ENCODE peak calls at places on chromosomes 16 and 17, in four cellular contexts. F, D, K and A are unnamed samples.

GRCh38 chr16:55406651-55407050 is 72.3 kb upstream of the MMP2 start:
- DNase-seq in F (no peak), D (no peak), K (no peak), A (no peak)

GRCh38 chr16:71352963-71353460 is 5.5 kb upstream of the CALB2 start:
- DNase-seq in D (no peak), F (no peak), K (no peak), A (peak)

GRCh38 chr17:79027274-79027924 is 3.4 kb downstream of the C1QTNF1 start:
- DNase-seq in K (peak), F (no peak), D (no peak), A (no peak)

GRCh38 chr17:39270923-39271322 is 45.2 kb upstream of the STAC2 start:
- DNase-seq in K (no peak), D (peak), F (peak), A (no peak)

GRCh38 chr16:67169011-67169451 is 1.3 kb upstream of the NOL3 start:
- DNase-seq in F (no peak), K (peak), D (no peak), A (no peak)

GRCh38 chr16:1466968-1467521 is 7.8 kb downstream of the CLCN7 start:
- DNase-seq in K (peak), D (no peak), F (peak), A (no peak)

GRCh38 chr17:68731465-68731864 is 130.3 kb upstream of the FAM20A start:
- DNase-seq in F (no peak), D (no peak), K (no peak), A (no peak)

GRCh38 chr16:11510178-11510973 is 76.3 kb downstream of the LITAF start:
- DNase-seq in K (no peak), D (no peak), F (no peak), A (no peak)

GRCh38 chr16:1960665-1961630 is 1.6 kb downstream of the NDUFB10 start:
- DNase-seq in K (no peak), D (no peak), F (peak), A (no peak)

GRCh38 chr17:72021417-72022041 is 99.3 kb upstream of the SOX9 start:
- DNase-seq in D (no peak), K (no peak), F (no peak), A (no peak)

GRCh38 chr16:56363781-56364565 is 61.4 kb downstream of the AMFR start:
- DNase-seq in D (no peak), K (no peak), F (no peak), A (peak)

GRCh38 chr16:46918905-46919792 is 35.0 kb downstream of the GPT2 start:
- DNase-seq in D (no peak), F (no peak), K (no peak), A (no peak)

GRCh38 chr17:28693866-28694265 is 17.8 kb downstream of the PROCA1 start:
- DNase-seq in F (no peak), K (no peak), D (no peak), A (no peak)

GRCh38 chr17:57577751-57578607 is 167.1 kb downstream of the CCDC182 start:
- DNase-seq in K (peak), F (peak), D (no peak), A (no peak)

GRCh38 chr16:70778901-70779309 is 22.1 kb downstream of the VAC14 start:
- DNase-seq in K (peak), F (peak), D (peak), A (no peak)

GRCh38 chr17:81387235-81388060 is 7.8 kb upstream of the BAHCC1 start:
- DNase-seq in F (peak), D (no peak), K (peak), A (no peak)

GRCh38 chr17:72118588-72119279 is 2.1 kb upstream of the SOX9 start:
- DNase-seq in K (no peak), D (no peak), F (peak), A (no peak)

DNA sequence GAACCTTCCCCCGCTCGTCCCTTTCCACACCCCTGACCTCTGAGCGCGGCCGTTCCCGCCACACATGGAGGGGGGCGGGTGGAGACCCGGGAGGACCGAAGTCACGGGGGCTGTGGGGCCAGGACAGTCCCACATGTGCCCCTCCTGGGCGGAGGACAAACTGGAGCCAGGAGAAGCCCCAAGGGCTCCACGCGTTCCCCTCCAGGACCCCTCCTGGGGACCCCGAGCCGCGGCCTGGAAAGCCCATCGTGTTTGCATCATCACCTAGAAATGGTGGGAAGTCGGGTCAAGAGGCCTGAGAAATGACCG is 607 bp upstream of the ABR start:
- DNase-seq in F (no peak), D (no peak), K (no peak), A (no peak)
- H3K4me3 ChIP-seq in F (peak), D (peak), K (peak), A (peak)

GRCh38 chr17:58917228-58917627 is 161.6 kb downstream of the PPM1E start:
- DNase-seq in F (no peak), D (no peak), K (no peak), A (no peak)

GRCh38 chr17:58918879-58919278 is 163.2 kb downstream of the PPM1E start:
- DNase-seq in K (no peak), D (no peak), F (no peak), A (no peak)

GRCh38 chr17:58913971-58914769 is 158.5 kb downstream of the PPM1E start:
- DNase-seq in D (no peak), K (no peak), F (peak), A (no peak)

GRCh38 chr17:58920773-58921172 is 165.1 kb downstream of the PPM1E start:
- DNase-seq in F (no peak), K (no peak), D (no peak), A (no peak)

DNA sequence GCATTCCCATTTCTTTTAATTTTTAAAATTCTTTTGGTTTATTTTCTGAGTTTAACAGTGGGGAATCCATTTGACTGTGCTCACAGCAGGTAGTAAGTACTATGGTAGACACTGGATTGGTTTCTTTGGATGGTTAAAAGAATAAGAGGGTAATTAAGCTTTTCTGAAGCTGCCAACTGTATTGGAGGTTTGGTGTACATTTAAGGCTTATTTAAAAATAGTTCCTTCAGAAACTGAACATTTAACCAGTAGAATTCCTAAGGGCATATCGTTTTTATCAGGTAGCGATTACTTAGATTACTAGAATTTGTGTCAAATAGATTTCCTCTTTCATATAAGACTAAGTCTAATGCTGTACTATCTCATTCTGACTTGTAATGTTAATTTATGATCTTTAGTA is 162.4 kb downstream of the PPM1E start:
- DNase-seq in F (no peak), K (no peak), D (no peak), A (no peak)
- H3K4me3 ChIP-seq in F (no peak), K (no peak), D (no peak), A (no peak)

DNA sequence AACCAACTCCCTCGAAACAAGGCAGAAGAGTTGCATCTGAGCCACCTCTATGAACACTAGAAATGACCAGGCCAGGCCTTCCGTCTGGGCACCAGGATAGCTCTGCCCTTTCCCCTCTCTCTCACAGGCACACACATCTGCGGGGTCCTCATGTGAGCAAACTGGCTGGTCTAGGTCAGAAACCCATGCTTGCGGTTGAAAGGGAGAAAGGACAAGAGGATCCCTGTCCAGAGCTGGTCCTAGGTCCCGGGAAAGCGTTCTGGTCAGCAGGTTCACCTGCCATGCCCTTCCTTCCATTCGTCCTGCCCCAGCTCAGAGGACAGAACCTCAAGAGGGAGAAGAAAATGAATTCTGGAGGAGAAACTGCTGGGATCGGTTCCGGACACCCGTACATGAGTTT is 2.7 kb downstream of the MNT start:
- DNase-seq in K (no peak), D (no peak), F (no peak), A (no peak)
- H3K4me3 ChIP-seq in K (no peak), D (peak), F (no peak), A (peak)

GRCh38 chr17:77609553-77610517 is 348.7 kb upstream of the TNRC6C start:
- DNase-seq in F (no peak), K (no peak), D (no peak), A (peak)
- H3K4me3 ChIP-seq in F (no peak), K (peak), D (no peak), A (peak)

GRCh38 chr16:30063278-30063892 is 2.2 kb upstream of the ALDOA start:
- DNase-seq in K (no peak), D (no peak), F (no peak), A (no peak)
- H3K4me3 ChIP-seq in K (peak), D (peak), F (no peak), A (peak)

GRCh38 chr16:57619133-57619605 is 9.3 kb upstream of the ADGRG1 start:
- DNase-seq in D (no peak), K (no peak), F (no peak), A (no peak)
- H3K4me3 ChIP-seq in D (no peak), K (no peak), F (no peak), A (no peak)

GRCh38 chr16:4746215-4746614 is 11.9 kb downstream of the DNAAF8 start:
- DNase-seq in F (no peak), D (no peak), K (no peak), A (no peak)

GRCh38 chr16:4748682-4749411 is 14.5 kb downstream of the DNAAF8 start:
- DNase-seq in D (no peak), K (no peak), F (no peak), A (no peak)

GRCh38 chr16:4746991-4747574 is 12.7 kb downstream of the DNAAF8 start:
- DNase-seq in F (no peak), D (no peak), K (peak), A (no peak)

GRCh38 chr16:4749700-4750257 is 15.4 kb downstream of the DNAAF8 start:
- DNase-seq in F (no peak), D (no peak), K (no peak), A (no peak)

GRCh38 chr16:4747906-4748681 is 13.8 kb downstream of the DNAAF8 start:
- DNase-seq in D (no peak), F (no peak), K (no peak), A (no peak)
- H3K4me3 ChIP-seq in D (no peak), F (no peak), K (no peak), A (no peak)

DNA sequence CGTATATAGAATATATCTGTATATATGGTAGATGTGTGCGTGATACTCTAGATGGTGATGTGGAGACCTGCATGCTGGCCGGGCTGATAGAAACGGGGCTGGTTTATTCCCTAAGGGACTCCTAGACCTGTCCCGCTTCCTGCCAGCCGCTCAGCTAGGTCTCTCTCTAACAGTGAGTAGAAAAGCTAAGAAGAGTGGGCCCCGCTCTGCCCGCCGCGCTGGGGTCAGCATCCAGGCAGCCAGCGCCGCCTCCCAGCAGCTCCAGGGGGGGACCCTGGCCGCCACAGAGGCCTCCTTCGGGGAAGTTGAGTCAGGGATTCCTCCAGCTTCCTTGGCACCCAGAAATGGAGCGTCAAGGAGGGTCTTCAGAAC is 9.4 kb downstream of the CYGB start:
- DNase-seq in D (no peak), K (no peak), F (peak), A (no peak)
- H3K4me3 ChIP-seq in D (no peak), K (no peak), F (no peak), A (no peak)

DNA sequence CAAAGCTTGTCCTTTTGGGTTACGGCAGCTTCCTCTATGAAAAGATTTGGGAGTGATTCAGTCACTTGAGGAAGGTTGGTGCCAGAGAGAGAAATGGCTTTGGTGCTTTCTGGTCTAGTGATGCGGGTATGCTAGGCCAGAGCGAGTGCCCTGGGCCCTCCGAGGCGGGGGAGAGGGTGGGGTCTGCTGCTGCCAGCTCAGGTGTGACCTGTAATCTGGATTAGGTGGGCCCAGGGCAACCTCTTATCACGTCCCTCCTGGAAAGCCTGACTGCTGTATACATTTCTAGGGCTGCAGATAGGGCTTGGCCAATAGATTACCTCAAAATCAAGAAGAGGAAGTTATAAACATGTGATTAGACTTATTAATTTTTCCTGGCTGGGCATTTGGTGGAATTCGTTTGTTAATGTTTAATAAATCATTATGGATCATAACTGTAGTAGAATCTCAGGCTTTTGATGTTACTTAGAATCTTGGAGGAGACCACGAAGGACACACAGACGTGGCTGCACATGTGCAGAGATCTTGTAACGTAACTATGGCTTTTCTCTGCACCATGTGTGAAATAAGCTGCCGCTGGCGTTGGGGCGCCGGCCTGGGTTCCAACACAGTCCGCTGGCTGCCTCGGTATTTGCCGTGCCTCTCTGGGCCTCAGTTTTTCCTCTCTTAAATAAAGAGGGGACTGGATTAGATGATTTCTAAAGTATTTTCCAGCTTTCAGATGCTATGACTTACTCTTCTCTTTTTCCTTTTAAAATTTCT is 1.2 kb downstream of the IRF8 start:
- DNase-seq in F (no peak), K (no peak), D (no peak), A (no peak)
- H3K4me3 ChIP-seq in F (no peak), K (no peak), D (no peak), A (no peak)

GRCh38 chr16:88969361-88969831 is 7.6 kb downstream of the CBFA2T3 start:
- DNase-seq in K (no peak), D (no peak), F (no peak), A (no peak)

GRCh38 chr16:88968589-88969280 is 8.3 kb downstream of the CBFA2T3 start:
- DNase-seq in D (no peak), F (no peak), K (no peak), A (no peak)

GRCh38 chr16:88966986-88967799 is 9.8 kb downstream of the CBFA2T3 start:
- DNase-seq in D (no peak), K (no peak), F (no peak), A (no peak)

GRCh38 chr16:88965826-88966480 is 11.1 kb downstream of the CBFA2T3 start:
- DNase-seq in D (no peak), K (no peak), F (no peak), A (no peak)

DNA sequence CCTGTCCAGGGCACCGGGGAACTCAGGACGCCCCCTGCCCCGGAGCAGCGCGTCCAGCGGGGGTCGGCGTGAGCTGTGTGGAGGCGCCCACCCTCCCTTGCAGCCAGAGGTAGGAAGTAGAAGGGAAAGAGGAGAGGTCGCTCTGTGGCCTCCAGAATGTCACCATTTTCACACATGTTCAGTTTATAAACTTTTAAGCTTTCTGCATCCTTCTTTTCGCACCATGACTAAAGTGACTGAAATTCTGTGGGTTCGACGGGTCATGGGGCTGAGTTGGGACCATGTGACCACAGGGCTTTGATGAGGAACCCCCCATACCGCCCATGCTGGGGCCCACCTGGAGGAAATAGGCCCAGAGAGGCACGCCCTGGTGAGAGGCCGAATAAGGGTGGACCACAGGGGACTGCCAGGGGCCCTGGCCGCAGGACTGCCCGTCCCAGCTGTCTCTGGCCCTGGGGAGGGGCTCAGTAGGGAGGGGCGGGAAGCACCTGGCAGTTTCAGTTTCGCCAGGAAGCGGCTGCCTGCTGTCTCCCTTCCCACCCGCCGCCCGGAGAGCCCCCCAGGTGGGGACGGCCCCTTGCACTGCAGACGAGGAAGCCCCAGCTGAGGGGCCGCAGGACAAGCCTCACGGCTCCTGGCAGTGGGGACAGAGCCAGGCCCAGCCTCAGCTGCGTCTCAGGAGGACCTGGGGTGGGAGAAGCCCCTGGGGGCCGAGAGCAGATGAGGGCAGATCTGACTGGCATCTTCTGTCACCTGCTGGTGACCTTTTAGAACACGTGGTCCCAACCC is 9.0 kb downstream of the CBFA2T3 start:
- DNase-seq in K (no peak), F (no peak), D (no peak), A (no peak)
- H3K4me3 ChIP-seq in K (no peak), F (no peak), D (no peak), A (no peak)